ENCODE peak calls at places on chromosomes 16 and 17, in seven cellular contexts. S is iPS DF 6.9; F is uterus; Y is esophagus squamous epithelium; I is neuronal stem cell; O is CD8-positive, alpha-beta memory T cell; M is brain microvascular endothelial cell. Q is an unnamed sample.

GRCh38 chr16:64950262-64950661 is 171.6 kb downstream of the CDH11 start:
- DNase-seq in S (no peak), F (no peak), Y (no peak), I (no peak), O (no peak), M (no peak), Q (no peak)

GRCh38 chr17:38825762-38826247 is 684 bp upstream of the CWC25 start:
- DNase-seq in S (no peak), F (peak), Y (no peak), I (no peak), O (no peak), M (no peak), Q (no peak)

GRCh38 chr17:41019415-41019814 is 7.6 kb downstream of the KRTAP1-5 start:
- DNase-seq in S (no peak), F (no peak), Y (no peak), I (no peak), O (no peak), M (no peak), Q (no peak)

GRCh38 chr17:8161289-8162231 is 1.2 kb downstream of the VAMP2 start:
- DNase-seq in S (no peak), F (no peak), Y (no peak), I (no peak), O (no peak), M (no peak), Q (peak)

GRCh38 chr16:84600343-84601229 is 17.3 kb downstream of the COTL1 start:
- DNase-seq in S (no peak), F (no peak), Y (no peak), I (no peak), O (no peak), M (no peak), Q (no peak)

GRCh38 chr17:38981640-38982039 is 14.4 kb upstream of the FBXO47 start:
- DNase-seq in S (no peak), F (no peak), Y (no peak), I (no peak), O (no peak), M (no peak), Q (no peak)

GRCh38 chr17:58189436-58190146 is 2.9 kb upstream of the EPX start:
- DNase-seq in S (no peak), F (no peak), Y (no peak), I (no peak), O (no peak), M (peak), Q (peak)

GRCh38 chr17:77596491-77597420 is 361.7 kb upstream of the TNRC6C start:
- DNase-seq in S (no peak), F (no peak), Y (no peak), I (no peak), O (no peak), M (no peak), Q (no peak)

GRCh38 chr17:71329310-71330098 is 791.3 kb upstream of the SOX9 start:
- DNase-seq in S (no peak), F (no peak), Y (no peak), I (no peak), O (no peak), M (no peak), Q (no peak)

GRCh38 chr16:715448-716249 is 731 bp downstream of the METRN start:
- DNase-seq in S (no peak), F (no peak), Y (no peak), I (no peak), O (no peak), M (no peak), Q (no peak)

GRCh38 chr16:88839026-88839529 is 17.7 kb downstream of the GALNS start:
- DNase-seq in S (no peak), F (no peak), Y (no peak), I (no peak), O (no peak), M (no peak), Q (no peak)

GRCh38 chr17:4397840-4398239 is 31.4 kb upstream of the UBE2G1 start:
- DNase-seq in S (no peak), F (no peak), Y (no peak), I (no peak), O (no peak), M (no peak), Q (no peak)

GRCh38 chr17:4389079-4389478 is 22.6 kb upstream of the UBE2G1 start:
- DNase-seq in S (no peak), F (no peak), Y (no peak), I (no peak), O (no peak), M (no peak), Q (no peak)

GRCh38 chr17:4395111-4395478 is 28.6 kb upstream of the UBE2G1 start:
- DNase-seq in S (no peak), F (no peak), Y (no peak), I (no peak), O (no peak), M (no peak), Q (no peak)

GRCh38 chr17:4394208-4395110 is 28.0 kb upstream of the UBE2G1 start:
- DNase-seq in S (no peak), F (no peak), Y (no peak), I (no peak), O (no peak), M (no peak), Q (no peak)

DNA sequence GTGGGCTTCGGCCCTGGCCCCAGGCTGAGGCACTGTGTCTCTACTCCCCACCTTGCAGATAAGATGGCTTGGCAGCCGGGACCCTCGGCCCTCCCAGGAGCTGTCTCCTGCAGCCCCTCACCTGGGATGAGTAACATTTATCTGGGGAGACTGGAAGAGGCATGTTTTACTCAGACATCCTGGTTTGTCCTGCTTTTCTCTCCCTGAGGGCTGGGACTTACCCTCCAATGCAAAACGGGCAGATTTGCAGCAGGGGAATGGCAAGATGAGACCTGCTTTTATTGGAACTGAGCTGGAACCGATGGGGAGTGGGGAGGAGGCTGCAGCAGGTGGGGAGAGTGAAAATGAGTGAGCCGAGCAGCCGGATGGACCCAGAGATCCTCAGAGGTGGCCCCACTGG is 27.3 kb upstream of the UBE2G1 start:
- DNase-seq in S (no peak), F (no peak), Y (no peak), I (no peak), O (no peak), M (no peak), Q (no peak)
- H3K27ac ChIP-seq in S (no peak), F (no peak), Y (peak), I (no peak), O (no peak), M (no peak), Q (no peak)

DNA sequence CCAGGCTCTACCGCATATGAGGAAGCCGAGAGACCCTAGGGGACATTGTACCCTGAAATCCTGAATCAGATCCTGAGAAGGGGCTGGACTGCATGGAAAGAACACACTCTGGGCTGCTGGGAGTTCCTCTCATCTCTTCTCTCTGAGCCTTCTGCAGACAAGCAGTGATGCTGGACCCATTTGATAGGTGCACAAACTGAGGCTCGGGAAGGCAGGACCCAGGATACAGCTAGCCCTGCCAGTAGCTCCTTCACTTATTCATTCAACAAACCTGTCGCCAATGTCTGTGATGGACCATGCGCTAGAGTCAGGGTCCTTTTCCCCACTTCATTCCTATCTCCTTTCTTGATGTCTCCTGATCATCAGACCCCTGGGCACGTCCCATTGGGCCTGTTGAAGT is 1.9 kb downstream of the SBK1 start:
- DNase-seq in S (no peak), F (no peak), Y (no peak), I (no peak), O (no peak), M (no peak), Q (no peak)
- H3K4me3 ChIP-seq in S (peak), F (no peak), Y (no peak), I (peak), O (peak), M (no peak), Q (no peak)

GRCh38 chr16:19203374-19203966 is 35.4 kb downstream of the SYT17 start:
- DNase-seq in S (no peak), F (no peak), Y (no peak), I (no peak), O (no peak), M (no peak), Q (peak)
- H3K27ac ChIP-seq in S (no peak), F (no peak), Y (no peak), I (no peak), O (no peak), M (no peak), Q (peak)

DNA sequence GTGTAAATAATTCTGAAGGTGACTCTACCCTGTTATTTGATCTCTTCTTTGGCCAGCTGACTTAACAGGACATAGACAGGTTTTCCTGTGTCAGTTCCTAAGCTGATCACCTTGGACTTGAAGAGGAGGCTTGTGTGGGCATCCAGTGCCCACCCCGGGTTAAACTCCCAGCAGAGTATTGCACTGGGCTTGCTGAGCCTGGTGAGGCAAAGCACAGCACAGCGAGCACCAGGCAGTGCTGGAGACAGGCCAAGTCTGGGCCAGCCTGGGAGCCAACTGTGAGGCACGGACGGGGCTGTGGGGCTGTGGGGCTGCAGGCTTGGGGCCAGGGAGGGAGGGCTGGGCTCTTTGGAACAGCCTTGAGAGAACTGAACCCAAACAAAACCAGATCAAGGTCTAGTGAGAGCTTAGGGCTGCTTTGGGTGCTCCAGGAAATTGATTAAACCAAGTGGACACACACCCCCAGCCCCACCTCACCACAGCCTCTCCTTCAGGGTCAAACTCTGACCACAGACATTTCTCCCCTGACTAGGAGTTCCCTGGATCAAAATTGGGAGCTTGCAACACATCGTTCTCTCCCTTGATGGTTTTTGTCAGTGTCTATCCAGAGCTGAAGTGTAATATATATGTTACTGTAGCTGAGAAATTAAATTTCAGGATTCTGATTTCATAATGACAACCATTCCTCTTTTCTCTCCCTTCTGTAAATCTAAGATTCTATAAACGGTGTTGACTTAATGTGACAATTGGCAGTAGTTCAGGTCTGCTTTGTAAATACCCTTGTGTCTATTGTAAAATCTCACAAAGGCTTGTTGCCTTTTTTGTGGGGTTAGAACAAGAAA is 5.1 kb downstream of the STH start:
- DNase-seq in S (no peak), F (no peak), Y (no peak), I (no peak), O (no peak), M (no peak), Q (no peak)
- H3K4me3 ChIP-seq in S (no peak), F (no peak), Y (no peak), I (no peak), O (no peak), M (no peak), Q (no peak)

GRCh38 chr17:80663783-80664206 is 119.2 kb downstream of the RPTOR start:
- DNase-seq in S (no peak), F (peak), Y (no peak), I (no peak), O (no peak), M (no peak), Q (peak)
- H3K27ac ChIP-seq in S (no peak), F (peak), Y (peak), I (no peak), O (no peak), M (no peak), Q (peak)

GRCh38 chr16:20001856-20002707 is 71.6 kb downstream of the GPR139 start:
- DNase-seq in S (no peak), F (no peak), Y (no peak), I (no peak), O (no peak), M (no peak), Q (no peak)
- H3K4me3 ChIP-seq in S (no peak), F (no peak), Y (no peak), I (no peak), O (no peak), M (no peak), Q (no peak)

GRCh38 chr17:81390436-81391214 is 4.6 kb upstream of the BAHCC1 start:
- DNase-seq in S (no peak), F (no peak), Y (no peak), I (no peak), O (no peak), M (no peak), Q (no peak)

GRCh38 chr17:81391268-81391963 is 3.8 kb upstream of the BAHCC1 start:
- DNase-seq in S (no peak), F (no peak), Y (no peak), I (no peak), O (no peak), M (no peak), Q (no peak)

GRCh38 chr17:81388612-81389367 is 6.5 kb upstream of the BAHCC1 start:
- DNase-seq in S (no peak), F (no peak), Y (no peak), I (no peak), O (no peak), M (no peak), Q (no peak)

GRCh38 chr17:81389585-81389984 is 5.7 kb upstream of the BAHCC1 start:
- DNase-seq in S (no peak), F (no peak), Y (no peak), I (no peak), O (no peak), M (no peak), Q (no peak)

GRCh38 chr17:81390029-81390428 is 5.2 kb upstream of the BAHCC1 start:
- DNase-seq in S (no peak), F (no peak), Y (no peak), I (no peak), O (no peak), M (no peak), Q (no peak)
- H3K27ac ChIP-seq in S (no peak), F (peak), Y (peak), I (no peak), O (no peak), M (no peak), Q (no peak)